ENCODE peak calls at places on chromosomes 6 and 20, in seven cellular contexts. A is breast epithelium; W is stimulated activated CD4-positive, alpha-beta T cell treated with anti-CD3 and anti-CD28 coated beads, Interleukin-1b, Interleukin-23, amount 100 ng/mL, for 4 hours; N is T follicular helper cell; F is GM04504; U is type B pancreatic cell; Q is amygdala. X is an unnamed sample.

GRCh38 chr6:65088575-65088974 is 618.5 kb downstream of the EYS start:
- DNase-seq in W (no peak), F (no peak), Q (no peak), A (no peak), U (no peak), N (no peak), X (no peak)

GRCh38 chr20:47527004-47527800 is 25.5 kb downstream of the NCOA3 start:
- DNase-seq in N (no peak), F (no peak), A (no peak), U (no peak), W (no peak), Q (no peak), X (no peak)

GRCh38 chr6:91337967-91338366 is 751.1 kb upstream of the MAP3K7 start:
- DNase-seq in A (no peak), Q (no peak), W (no peak), N (no peak), F (no peak), U (no peak), X (no peak)

GRCh38 chr6:37669306-37669705 is 28.4 kb downstream of the MDGA1 start:
- DNase-seq in W (no peak), N (no peak), F (no peak), A (no peak), Q (no peak), U (no peak), X (no peak)

GRCh38 chr6:107716688-107717089 is 107.4 kb downstream of the SCML4 start:
- DNase-seq in W (peak), Q (no peak), U (no peak), F (no peak), N (peak), A (no peak), X (no peak)

GRCh38 chr20:46814366-46815232 is 80.0 kb upstream of the EYA2 start:
- DNase-seq in U (peak), Q (no peak), W (no peak), F (peak), A (no peak), N (no peak), X (no peak)

GRCh38 chr20:36582821-36583220 is 9.4 kb downstream of the TGIF2 start:
- DNase-seq in N (no peak), U (no peak), F (no peak), A (no peak), W (no peak), Q (no peak), X (no peak)

GRCh38 chr20:62993856-62994494 is 12.8 kb downstream of the BHLHE23 start:
- DNase-seq in W (no peak), N (no peak), Q (no peak), F (no peak), U (no peak), A (no peak), X (no peak)

GRCh38 chr6:43204271-43205105 is 22.5 kb downstream of the CUL9 start:
- DNase-seq in U (no peak), A (no peak), Q (no peak), F (no peak), W (no peak), N (no peak), X (no peak)

GRCh38 chr6:13729891-13730290 is 18.3 kb upstream of the RANBP9 start:
- DNase-seq in A (no peak), U (no peak), Q (no peak), W (no peak), N (no peak), F (no peak), X (no peak)

X was measured in NCI-H187 treated with DMSO at 0.1 percent for 48 hours.